ENCODE peak calls at places on chromosomes 3 and 15, in nine cellular contexts. W is GM12878, Y is A549, G is OCI-LY7, J is fibroblast of mammary gland, A is GM23338, S is A673, L is stomach, C is heart left ventricle. P is an unnamed sample.

GRCh38 chr15:74339371-74339770 is 28.1 kb downstream of the CYP11A1 start:
- DNase-seq in L (no peak), Y (no peak), J (no peak), W (no peak), G (no peak), C (no peak), A (no peak), S (no peak), P (no peak)

GRCh38 chr15:84979651-84980050 is 2.0 kb upstream of the PDE8A start:
- DNase-seq in Y (no peak), S (no peak), G (no peak), W (no peak), A (peak; percentile 74), L (no peak), C (no peak), J (no peak), P (no peak)

GRCh38 chr3:170419301-170420087 is 826 bp downstream of the CLDN11 start:
- DNase-seq in W (no peak), L (no peak), Y (no peak), G (no peak), J (peak; percentile 40), A (peak; percentile 74), S (no peak), C (no peak), P (peak; percentile 46)

GRCh38 chr3:31813686-31814085 is 167.4 kb downstream of the OSBPL10 start:
- DNase-seq in S (no peak), L (no peak), Y (no peak), A (no peak), J (no peak), G (no peak), W (no peak), C (no peak), P (no peak)

GRCh38 chr3:73502609-73503560 is 121.9 kb downstream of the PDZRN3 start:
- DNase-seq in L (peak; percentile 72), C (peak; percentile 63), J (peak; percentile 91), Y (peak; percentile 40), W (peak; percentile 57), G (peak; percentile 68), A (peak; percentile 86), S (peak; percentile 49), P (peak; percentile 73)

GRCh38 chr3:12318758-12319621 is 30.1 kb downstream of the PPARG start:
- DNase-seq in S (no peak), W (no peak), Y (no peak), C (no peak), J (peak; percentile 51), A (no peak), L (no peak), G (no peak), P (peak; percentile 29)

GRCh38 chr15:66948294-66948693 is 117.1 kb upstream of the SMAD3 start:
- DNase-seq in C (no peak), G (no peak), J (peak; percentile 68), A (no peak), W (no peak), Y (no peak), S (no peak), L (no peak), P (no peak)

GRCh38 chr3:158725348-158725966 is 6.8 kb downstream of the RARRES1 start:
- DNase-seq in L (no peak), J (peak; percentile 100), G (no peak), Y (peak; percentile 60), S (no peak), W (no peak), C (peak; percentile 60), A (no peak), P (peak; percentile 99)

GRCh38 chr3:36714343-36714742 is 50.0 kb downstream of the DCLK3 start:
- DNase-seq in C (no peak), S (peak; percentile 17), G (no peak), J (peak; percentile 47), W (no peak), Y (no peak), L (no peak), A (no peak), P (no peak)

GRCh38 chr15:67411491-67411890 is 109.4 kb upstream of the C15orf61 start:
- DNase-seq in A (no peak), S (no peak), C (no peak), Y (no peak), L (no peak), J (no peak), G (no peak), W (no peak), P (no peak)

GRCh38 chr3:7546219-7546618 is 685.3 kb downstream of the GRM7 start:
- DNase-seq in L (peak; percentile 31), Y (no peak), G (no peak), W (no peak), A (no peak), J (peak; percentile 7), C (no peak), S (peak; percentile 37), P (peak; percentile 16)

GRCh38 chr3:175916151-175916946 is 1057.2 kb downstream of the NAALADL2 start:
- DNase-seq in S (no peak), C (no peak), Y (no peak), W (no peak), J (peak; percentile 23), G (no peak), A (no peak), L (no peak), P (no peak)

GRCh38 chr15:68634122-68634482 is 55.3 kb downstream of the CORO2B start:
- DNase-seq in J (no peak), L (no peak), A (no peak), Y (no peak), G (peak; percentile 58), C (no peak), W (no peak), S (no peak), P (no peak)

GRCh38 chr3:141235661-141236171 is 4.1 kb downstream of the PXYLP1 start:
- DNase-seq in L (no peak), J (no peak), C (no peak), Y (no peak), A (peak; percentile 44), G (no peak), S (no peak), W (no peak), P (no peak)

GRCh38 chr3:10985181-10985580 is 7.4 kb upstream of the SLC6A1 start:
- DNase-seq in Y (no peak), W (no peak), C (no peak), S (no peak), J (no peak), L (no peak), G (no peak), A (no peak), P (no peak)

GRCh38 chr3:9778102-9778501 is 8.4 kb upstream of the CAMK1 start:
- DNase-seq in Y (no peak), C (no peak), G (no peak), W (no peak), L (no peak), A (no peak), S (no peak), J (peak; percentile 85), P (peak; percentile 28)

GRCh38 chr3:19147905-19148767 is at the start of gene KCNH8:
- DNase-seq in C (no peak), S (peak; percentile 24), J (no peak), A (peak; percentile 80), L (peak; percentile 31), Y (peak; percentile 3), W (no peak), G (peak; percentile 4), P (no peak)

GRCh38 chr3:154095832-154096421 is 25.3 kb upstream of the ARHGEF26 start:
- DNase-seq in J (peak; percentile 60), C (no peak), G (no peak), Y (no peak), A (peak; percentile 16), S (peak; percentile 19), W (no peak), L (no peak), P (peak; percentile 49)

GRCh38 chr3:23923786-23924185 is 6.9 kb downstream of the RPL15 start:
- DNase-seq in A (peak; percentile 51), G (no peak), J (no peak), Y (no peak), C (no peak), W (no peak), L (no peak), S (no peak), P (peak; percentile 47)

GRCh38 chr15:36978625-36979024 is 121.7 kb downstream of the MEIS2 start:
- DNase-seq in C (no peak), Y (no peak), S (no peak), A (no peak), W (no peak), L (no peak), J (no peak), G (no peak), P (no peak)
- TF ChIP-seq CTCF in C (no peak), Y (no peak), S (no peak), A (no peak), W (no peak), L (no peak), J (no peak), G (no peak), P (no peak)

GRCh38 chr3:42090973-42091731 is at the start of gene TRAK1:
- DNase-seq in C (peak; percentile 56), Y (no peak), W (no peak), G (no peak), S (no peak), J (peak; percentile 62), A (peak; percentile 27), L (no peak), P (peak; percentile 66)
- H3K4me3 ChIP-seq in C (peak within 1 kb of the TSS; percentile 34), Y (no peak within 1 kb of the TSS), W (peak within 1 kb of the TSS; percentile 23), G (no peak within 1 kb of the TSS), S (no peak within 1 kb of the TSS), J (no peak within 1 kb of the TSS), A (no peak within 1 kb of the TSS), L (no peak within 1 kb of the TSS), P (no peak within 1 kb of the TSS)

GRCh38 chr15:29736012-29736744 is 86.1 kb downstream of the TJP1 start:
- DNase-seq in A (no peak), J (no peak), Y (no peak), S (no peak), W (peak; percentile 13), G (no peak), L (no peak), C (no peak), P (no peak)

GRCh38 chr15:29734917-29735572 is 87.2 kb downstream of the TJP1 start:
- DNase-seq in W (no peak), S (peak; percentile 10), L (no peak), J (peak; percentile 43), Y (peak; percentile 66), G (no peak), C (no peak), A (no peak), P (peak; percentile 60)

GRCh38 chr15:29736745-29737023 is 85.6 kb downstream of the TJP1 start:
- DNase-seq in Y (peak; percentile 94), C (peak; percentile 52), G (no peak), L (no peak), A (no peak), J (peak; percentile 52), W (no peak), S (no peak), P (peak; percentile 48)

GRCh38 chr15:29740692-29741311 is 81.5 kb downstream of the TJP1 start:
- DNase-seq in L (no peak), Y (no peak), W (no peak), A (peak; percentile 20), S (peak; percentile 9), J (no peak), G (peak; percentile 49), C (no peak), P (no peak)
- TF ChIP-seq CTCF in L (no peak), Y (peak; percentile 83), W (peak; percentile 36), A (peak; percentile 40), S (peak; percentile 56), J (peak; percentile 12), G (peak; percentile 80), C (peak; percentile 4), P (no peak)

DNA sequence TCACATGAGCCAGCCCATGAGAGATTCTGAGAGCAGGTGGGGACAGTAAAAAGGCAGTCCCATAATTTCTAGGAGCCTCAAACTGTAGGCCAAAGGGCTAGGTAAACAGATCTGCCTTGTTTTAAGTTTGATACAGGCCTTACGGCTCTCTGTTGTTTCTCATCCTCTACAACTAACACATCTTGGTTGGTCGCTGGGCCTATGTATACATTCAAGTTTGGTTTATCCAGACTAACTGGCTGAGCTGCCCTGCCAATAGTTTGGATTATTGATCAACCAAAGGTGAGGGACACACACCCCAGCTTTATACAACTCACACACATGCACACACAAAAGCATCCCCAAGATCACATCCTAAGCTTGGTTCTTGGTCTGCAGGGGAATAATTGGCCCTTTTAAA is 3.0 kb downstream of the SIAH2 start:
- DNase-seq in J (no peak), L (no peak), G (no peak), A (no peak), Y (no peak), W (no peak), S (no peak), C (no peak), P (no peak)
- H3K4me3 ChIP-seq in J (no peak overlapping the region), L (peak overlapping the region; percentile 67), G (peak overlapping the region; percentile 78), A (no peak overlapping the region), Y (no peak overlapping the region), W (peak overlapping the region; percentile 94), S (peak overlapping the region; percentile 98), C (peak overlapping the region; percentile 68), P (peak overlapping the region; percentile 91)

P was measured in fibroblast of villous mesenchyme.